ENCODE peak calls at places on chromosomes 7 and 10, in seven cellular contexts. One of them, this sample, is unnamed.

GRCh38 chr10:108812296-108812695 is 1111.0 kb downstream of the XPNPEP1 start:
- DNase-seq in GM12865: no peak
- DNase-seq in cardiac muscle cell: no peak
- DNase-seq in brain microvascular endothelial cell: no peak
- DNase-seq in psoas muscle: no peak
- DNase-seq in heart left ventricle: no peak
- DNase-seq in ascending aorta: no peak
- DNase-seq in this sample: no peak

GRCh38 chr7:105691692-105692564 is 110.6 kb upstream of the EFCAB10 start:
- DNase-seq in GM12865: peak; percentile 60
- DNase-seq in cardiac muscle cell: no peak
- DNase-seq in brain microvascular endothelial cell: peak; percentile 75
- DNase-seq in psoas muscle: peak; percentile 21
- DNase-seq in heart left ventricle: peak; percentile 44
- DNase-seq in ascending aorta: peak; percentile 73
- DNase-seq in this sample: no peak

GRCh38 chr7:67621704-67622103 is 625.1 kb downstream of the TYW1 start:
- DNase-seq in GM12865: no peak
- DNase-seq in cardiac muscle cell: no peak
- DNase-seq in brain microvascular endothelial cell: no peak
- DNase-seq in psoas muscle: no peak
- DNase-seq in heart left ventricle: no peak
- DNase-seq in ascending aorta: no peak
- DNase-seq in this sample: no peak

GRCh38 chr7:37196631-37197030 is 252.0 kb downstream of the ELMO1 start:
- DNase-seq in GM12865: no peak
- DNase-seq in cardiac muscle cell: no peak
- DNase-seq in brain microvascular endothelial cell: no peak
- DNase-seq in psoas muscle: no peak
- DNase-seq in heart left ventricle: no peak
- DNase-seq in ascending aorta: no peak
- DNase-seq in this sample: no peak

GRCh38 chr10:102775973-102776669 is 32.4 kb downstream of the WBP1L start:
- DNase-seq in GM12865: no peak
- DNase-seq in cardiac muscle cell: peak; percentile 51
- DNase-seq in brain microvascular endothelial cell: peak; percentile 96
- DNase-seq in psoas muscle: peak; percentile 87
- DNase-seq in heart left ventricle: peak; percentile 94
- DNase-seq in ascending aorta: peak; percentile 93
- DNase-seq in this sample: no peak

GRCh38 chr7:1767524-1767923 is 97.4 kb downstream of the ELFN1 start:
- DNase-seq in GM12865: no peak
- DNase-seq in cardiac muscle cell: peak; percentile 42
- DNase-seq in brain microvascular endothelial cell: no peak
- DNase-seq in psoas muscle: no peak
- DNase-seq in heart left ventricle: no peak
- DNase-seq in ascending aorta: no peak
- DNase-seq in this sample: no peak

GRCh38 chr7:36602975-36603887 is 121.1 kb downstream of the AOAH start:
- DNase-seq in GM12865: no peak
- DNase-seq in cardiac muscle cell: no peak
- DNase-seq in brain microvascular endothelial cell: no peak
- DNase-seq in psoas muscle: no peak
- DNase-seq in heart left ventricle: no peak
- DNase-seq in ascending aorta: no peak
- DNase-seq in this sample: no peak

GRCh38 chr7:68020102-68020501 is 1023.5 kb downstream of the TYW1 start:
- DNase-seq in GM12865: no peak
- DNase-seq in cardiac muscle cell: no peak
- DNase-seq in brain microvascular endothelial cell: no peak
- DNase-seq in psoas muscle: no peak
- DNase-seq in heart left ventricle: no peak
- DNase-seq in ascending aorta: no peak
- DNase-seq in this sample: no peak

GRCh38 chr10:24556746-24557742 is 166.6 kb downstream of the ARHGAP21 start:
- DNase-seq in GM12865: peak; percentile 67
- DNase-seq in cardiac muscle cell: peak; percentile 72
- DNase-seq in brain microvascular endothelial cell: peak; percentile 58
- DNase-seq in psoas muscle: no peak
- DNase-seq in heart left ventricle: no peak
- DNase-seq in ascending aorta: peak; percentile 62
- DNase-seq in this sample: no peak

GRCh38 chr7:47561715-47562446 is 20.0 kb downstream of the TNS3 start:
- DNase-seq in GM12865: no peak
- DNase-seq in cardiac muscle cell: no peak
- DNase-seq in brain microvascular endothelial cell: no peak
- DNase-seq in psoas muscle: no peak
- DNase-seq in heart left ventricle: no peak
- DNase-seq in ascending aorta: no peak
- DNase-seq in this sample: no peak

GRCh38 chr10:32317795-32318194 is 29.2 kb downstream of the EPC1 start:
- DNase-seq in GM12865: peak; percentile 92
- DNase-seq in cardiac muscle cell: no peak
- DNase-seq in brain microvascular endothelial cell: no peak
- DNase-seq in psoas muscle: no peak
- DNase-seq in heart left ventricle: no peak
- DNase-seq in ascending aorta: no peak
- DNase-seq in this sample: no peak

GRCh38 chr7:112538859-112539258 is 58.1 kb downstream of the LSMEM1 start:
- DNase-seq in GM12865: no peak
- DNase-seq in cardiac muscle cell: no peak
- DNase-seq in brain microvascular endothelial cell: no peak
- DNase-seq in psoas muscle: no peak
- DNase-seq in heart left ventricle: no peak
- DNase-seq in ascending aorta: no peak
- DNase-seq in this sample: no peak

GRCh38 chr10:59265140-59265539 is 88.7 kb downstream of the PHYHIPL start:
- DNase-seq in GM12865: no peak
- DNase-seq in cardiac muscle cell: peak; percentile 27
- DNase-seq in brain microvascular endothelial cell: no peak
- DNase-seq in psoas muscle: no peak
- DNase-seq in heart left ventricle: no peak
- DNase-seq in ascending aorta: no peak
- DNase-seq in this sample: no peak

GRCh38 chr7:30896041-30896440 is 15.6 kb upstream of the AQP1 start:
- DNase-seq in GM12865: no peak
- DNase-seq in cardiac muscle cell: no peak
- DNase-seq in brain microvascular endothelial cell: no peak
- DNase-seq in psoas muscle: no peak
- DNase-seq in heart left ventricle: no peak
- DNase-seq in ascending aorta: no peak
- DNase-seq in this sample: no peak

GRCh38 chr10:21498416-21498815 is 27.1 kb downstream of the SKIDA1 start:
- DNase-seq in GM12865: no peak
- DNase-seq in cardiac muscle cell: no peak
- DNase-seq in brain microvascular endothelial cell: no peak
- DNase-seq in psoas muscle: no peak
- DNase-seq in heart left ventricle: no peak
- DNase-seq in ascending aorta: no peak
- DNase-seq in this sample: no peak

GRCh38 chr10:21495002-21495685 is 30.3 kb downstream of the SKIDA1 start:
- DNase-seq in GM12865: no peak
- DNase-seq in cardiac muscle cell: no peak
- DNase-seq in brain microvascular endothelial cell: no peak
- DNase-seq in psoas muscle: no peak
- DNase-seq in heart left ventricle: peak; percentile 13
- DNase-seq in ascending aorta: no peak
- DNase-seq in this sample: no peak

GRCh38 chr10:21495686-21496284 is 29.7 kb downstream of the SKIDA1 start:
- DNase-seq in GM12865: peak; percentile 92
- DNase-seq in cardiac muscle cell: peak; percentile 93
- DNase-seq in brain microvascular endothelial cell: peak; percentile 72
- DNase-seq in psoas muscle: peak; percentile 82
- DNase-seq in heart left ventricle: peak; percentile 85
- DNase-seq in ascending aorta: peak; percentile 91
- DNase-seq in this sample: peak; percentile 73

GRCh38 chr10:21497177-21497807 is 28.2 kb downstream of the SKIDA1 start:
- DNase-seq in GM12865: peak; percentile 29
- DNase-seq in cardiac muscle cell: peak; percentile 99
- DNase-seq in brain microvascular endothelial cell: peak; percentile 48
- DNase-seq in psoas muscle: peak; percentile 90
- DNase-seq in heart left ventricle: peak; percentile 91
- DNase-seq in ascending aorta: peak; percentile 94
- DNase-seq in this sample: peak; percentile 81

DNA sequence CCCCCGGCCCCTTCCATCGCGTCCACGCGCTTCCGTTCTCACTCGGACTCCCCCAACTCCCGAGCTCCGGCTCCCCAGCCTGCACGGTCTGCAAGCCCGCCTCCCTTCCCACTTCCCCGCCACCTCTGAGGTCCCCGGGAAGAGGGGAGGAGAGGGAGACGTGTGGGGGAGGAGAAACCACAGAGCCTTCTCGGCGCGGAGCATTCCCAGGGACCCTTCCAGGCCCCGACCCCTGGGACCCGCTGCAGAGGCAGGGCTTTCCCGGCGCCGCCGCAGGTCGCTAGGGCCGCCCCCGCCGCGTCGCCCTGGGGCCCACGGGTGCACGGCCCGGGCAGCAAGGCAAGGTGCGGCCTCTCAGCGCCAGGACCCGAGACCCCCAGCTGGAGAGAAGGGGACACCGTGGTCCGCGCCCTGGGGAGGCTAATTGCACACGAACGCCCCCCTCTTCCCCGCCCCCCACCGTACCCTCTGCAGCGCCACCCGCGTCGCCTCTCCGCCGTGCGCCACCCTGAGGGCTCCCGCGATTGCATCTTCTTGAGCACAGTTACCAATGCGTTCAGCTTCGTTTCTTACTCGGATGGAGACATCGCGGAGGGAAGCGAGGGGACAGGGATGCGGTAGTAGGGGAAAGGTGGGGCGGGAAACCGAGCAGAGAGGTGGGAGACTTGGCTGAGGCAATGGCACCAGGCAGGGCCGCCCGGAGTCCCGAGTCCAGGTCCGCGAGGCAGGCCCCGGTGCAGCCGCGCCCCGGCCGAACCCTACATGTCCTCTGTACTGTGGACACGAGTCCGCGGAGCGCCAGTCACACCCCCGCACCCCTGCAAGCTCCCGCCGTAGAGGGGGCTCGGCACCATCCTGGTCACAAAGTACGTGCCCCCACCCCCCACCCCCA is 29.0 kb downstream of the SKIDA1 start:
- DNase-seq in GM12865: peak; percentile 69
- DNase-seq in cardiac muscle cell: peak; percentile 77
- DNase-seq in brain microvascular endothelial cell: no peak
- DNase-seq in psoas muscle: peak; percentile 48
- DNase-seq in heart left ventricle: peak; percentile 51
- DNase-seq in ascending aorta: peak; percentile 71
- DNase-seq in this sample: no peak
- TF ChIP-seq CTCF in GM12865: peak; percentile 56
- TF ChIP-seq CTCF in cardiac muscle cell: peak; percentile 38
- TF ChIP-seq CTCF in brain microvascular endothelial cell: peak; percentile 55
- TF ChIP-seq CTCF in psoas muscle: peak; percentile 16
- TF ChIP-seq CTCF in heart left ventricle: peak; percentile 44
- TF ChIP-seq CTCF in ascending aorta: peak; percentile 18
- TF ChIP-seq CTCF in this sample: no peak

GRCh38 chr7:55309040-55309991 is 55.8 kb upstream of the LANCL2 start:
- DNase-seq in GM12865: peak; percentile 98
- DNase-seq in cardiac muscle cell: no peak
- DNase-seq in brain microvascular endothelial cell: no peak
- DNase-seq in psoas muscle: no peak
- DNase-seq in heart left ventricle: no peak
- DNase-seq in ascending aorta: no peak
- DNase-seq in this sample: no peak

GRCh38 chr7:55306331-55306730 is 58.8 kb upstream of the LANCL2 start:
- DNase-seq in GM12865: no peak
- DNase-seq in cardiac muscle cell: no peak
- DNase-seq in brain microvascular endothelial cell: no peak
- DNase-seq in psoas muscle: no peak
- DNase-seq in heart left ventricle: no peak
- DNase-seq in ascending aorta: no peak
- DNase-seq in this sample: no peak

GRCh38 chr7:55305130-55305529 is 60.0 kb upstream of the LANCL2 start:
- DNase-seq in GM12865: peak; percentile 33
- DNase-seq in cardiac muscle cell: no peak
- DNase-seq in brain microvascular endothelial cell: no peak
- DNase-seq in psoas muscle: no peak
- DNase-seq in heart left ventricle: no peak
- DNase-seq in ascending aorta: no peak
- DNase-seq in this sample: no peak

GRCh38 chr7:55308186-55308929 is 56.8 kb upstream of the LANCL2 start:
- DNase-seq in GM12865: no peak
- DNase-seq in cardiac muscle cell: peak; percentile 17
- DNase-seq in brain microvascular endothelial cell: peak; percentile 94
- DNase-seq in psoas muscle: no peak
- DNase-seq in heart left ventricle: no peak
- DNase-seq in ascending aorta: no peak
- DNase-seq in this sample: no peak

DNA sequence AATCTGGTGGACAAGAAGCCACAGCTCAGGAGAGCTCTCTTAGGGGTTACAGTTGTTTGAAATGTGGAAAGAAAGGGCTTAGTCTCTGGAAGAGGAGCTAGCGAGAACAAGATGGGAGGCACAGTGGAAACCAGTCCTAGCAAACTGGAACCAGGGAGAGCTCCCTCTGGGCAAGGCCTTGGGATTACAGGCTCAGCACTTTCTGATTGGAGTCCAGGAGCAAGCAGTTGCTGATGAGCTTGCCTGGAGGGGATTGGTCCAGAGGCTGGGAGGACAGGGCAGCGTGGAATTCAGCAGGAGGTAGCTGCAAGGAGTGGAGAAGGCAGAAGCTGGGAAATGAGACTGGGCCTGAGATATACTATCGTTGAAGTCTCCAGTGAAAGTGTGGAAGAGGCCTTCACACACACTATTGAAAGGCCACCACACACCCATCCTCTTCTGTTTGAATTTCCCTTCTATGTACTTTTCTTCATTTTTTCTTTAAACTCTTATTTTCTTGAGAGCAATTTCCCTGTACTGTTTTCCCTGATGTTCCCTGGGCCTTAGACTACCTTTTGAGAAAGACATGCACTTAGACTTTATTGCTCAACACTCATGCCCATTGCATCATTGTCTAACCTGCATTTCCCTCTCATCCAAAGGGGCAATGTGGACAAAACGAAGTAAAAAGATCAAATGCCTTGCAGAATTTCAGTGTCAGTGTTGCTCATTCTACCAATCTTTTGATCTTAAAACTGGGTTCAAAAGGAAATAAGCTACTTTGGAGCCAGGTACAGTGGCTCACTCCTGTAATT is 57.8 kb upstream of the LANCL2 start:
- DNase-seq in GM12865: no peak
- DNase-seq in cardiac muscle cell: peak; percentile 13
- DNase-seq in brain microvascular endothelial cell: peak; percentile 17
- DNase-seq in psoas muscle: no peak
- DNase-seq in heart left ventricle: no peak
- DNase-seq in ascending aorta: no peak
- DNase-seq in this sample: no peak
- TF ChIP-seq CTCF in GM12865: no peak
- TF ChIP-seq CTCF in cardiac muscle cell: peak; percentile 30
- TF ChIP-seq CTCF in brain microvascular endothelial cell: peak; percentile 33
- TF ChIP-seq CTCF in psoas muscle: no peak
- TF ChIP-seq CTCF in heart left ventricle: no peak
- TF ChIP-seq CTCF in ascending aorta: no peak
- TF ChIP-seq CTCF in this sample: no peak

GRCh38 chr7:38411404-38411803 is 138.0 kb upstream of the TARP start:
- DNase-seq in GM12865: peak; percentile 43
- DNase-seq in cardiac muscle cell: peak; percentile 13
- DNase-seq in brain microvascular endothelial cell: peak; percentile 31
- DNase-seq in psoas muscle: no peak
- DNase-seq in heart left ventricle: no peak
- DNase-seq in ascending aorta: no peak
- DNase-seq in this sample: no peak
- TF ChIP-seq CTCF in GM12865: peak; percentile 28
- TF ChIP-seq CTCF in cardiac muscle cell: peak; percentile 24
- TF ChIP-seq CTCF in brain microvascular endothelial cell: peak; percentile 48
- TF ChIP-seq CTCF in psoas muscle: no peak
- TF ChIP-seq CTCF in heart left ventricle: no peak
- TF ChIP-seq CTCF in ascending aorta: no peak
- TF ChIP-seq CTCF in this sample: no peak

GRCh38 chr7:85851571-85852193 is 664.8 kb upstream of the SEMA3D start:
- DNase-seq in GM12865: peak; percentile 39
- DNase-seq in cardiac muscle cell: peak; percentile 34
- DNase-seq in brain microvascular endothelial cell: no peak
- DNase-seq in psoas muscle: no peak
- DNase-seq in heart left ventricle: no peak
- DNase-seq in ascending aorta: no peak
- DNase-seq in this sample: no peak
- TF ChIP-seq CTCF in GM12865: peak; percentile 17
- TF ChIP-seq CTCF in cardiac muscle cell: peak; percentile 52
- TF ChIP-seq CTCF in brain microvascular endothelial cell: peak; percentile 23
- TF ChIP-seq CTCF in psoas muscle: peak; percentile 24
- TF ChIP-seq CTCF in heart left ventricle: peak; percentile 36
- TF ChIP-seq CTCF in ascending aorta: peak; percentile 13
- TF ChIP-seq CTCF in this sample: no peak